ENCODE peak calls at places on chromosomes 13 and 19, in six cellular contexts. V, U, A, Y, Q and R are unnamed samples.

GRCh38 chr19:16070366-16070990 is 5.8 kb upstream of the TPM4 start:
- DNase-seq in V (peak; percentile 85), U (no peak), Y (no peak), Q (peak; percentile 86), A (peak; percentile 98), R (peak; percentile 100)

GRCh38 chr19:23991170-23991569 is 76.5 kb downstream of the ZNF726 start:
- DNase-seq in Q (peak; percentile 79), Y (peak; percentile 1), V (no peak), A (peak; percentile 98), U (no peak), R (peak; percentile 72)

GRCh38 chr19:32406161-32407003 is 812 bp downstream of the DPY19L3 start:
- DNase-seq in V (peak; percentile 33), A (no peak), Y (peak; percentile 83), Q (no peak), U (peak; percentile 9), R (no peak)

GRCh38 chr13:108409735-108410134 is 140.2 kb downstream of the TNFSF13B start:
- DNase-seq in U (no peak), V (no peak), A (no peak), Y (no peak), Q (no peak), R (no peak)

GRCh38 chr19:35273686-35274259 is 5.0 kb downstream of the USF2 start:
- DNase-seq in Y (no peak), U (no peak), Q (no peak), A (no peak), V (no peak), R (no peak)

GRCh38 chr19:50522881-50523280 is 9.2 kb upstream of the ASPDH start:
- DNase-seq in Q (no peak), U (no peak), A (no peak), Y (no peak), V (no peak), R (no peak)

GRCh38 chr13:31160857-31161582 is 684 bp downstream of the HSPH1 start:
- DNase-seq in U (peak; percentile 78), Y (peak; percentile 54), Q (peak; percentile 39), V (peak; percentile 89), A (peak; percentile 38), R (peak; percentile 54)

GRCh38 chr13:53075356-53076041 is 46.9 kb downstream of the OLFM4 start:
- DNase-seq in Q (no peak), Y (no peak), U (no peak), A (no peak), V (no peak), R (no peak)

GRCh38 chr19:17294051-17294891 is 9.0 kb downstream of the ABHD8 start:
- DNase-seq in V (peak; percentile 49), A (no peak), Q (peak; percentile 20), Y (peak; percentile 82), U (peak; percentile 48), R (no peak)

DNA sequence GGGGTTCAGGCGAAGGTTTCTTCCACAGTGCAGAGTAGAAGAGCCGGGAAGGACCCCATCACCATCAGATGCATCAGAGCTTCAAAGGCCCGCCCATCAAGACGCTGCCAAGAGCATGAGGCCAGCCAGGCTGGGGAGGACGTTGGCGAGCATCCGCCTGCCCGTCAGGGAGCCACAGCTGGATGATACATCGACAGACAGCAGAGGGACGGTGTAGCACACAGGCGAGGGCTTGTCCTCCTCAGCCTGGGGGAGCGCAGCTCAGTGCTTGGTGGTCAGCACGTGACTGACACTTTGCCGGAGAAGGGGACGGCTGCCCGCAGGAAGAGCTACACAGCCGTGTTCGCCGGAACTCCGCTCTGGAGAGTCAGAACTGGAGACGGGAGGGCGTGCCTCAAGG is 34.1 kb downstream of the CSNK1G2 start:
- DNase-seq in Y (no peak), V (peak; percentile 17), U (no peak), Q (no peak), A (no peak), R (no peak)
- H3F3A ChIP-seq in Y (no peaks in the 10 kb centered on the region), V (no peaks in the 10 kb centered on the region), U (no peaks in the 10 kb centered on the region), Q (no peaks in the 10 kb centered on the region), A (no peaks in the 10 kb centered on the region), R (no peaks in the 10 kb centered on the region)

DNA sequence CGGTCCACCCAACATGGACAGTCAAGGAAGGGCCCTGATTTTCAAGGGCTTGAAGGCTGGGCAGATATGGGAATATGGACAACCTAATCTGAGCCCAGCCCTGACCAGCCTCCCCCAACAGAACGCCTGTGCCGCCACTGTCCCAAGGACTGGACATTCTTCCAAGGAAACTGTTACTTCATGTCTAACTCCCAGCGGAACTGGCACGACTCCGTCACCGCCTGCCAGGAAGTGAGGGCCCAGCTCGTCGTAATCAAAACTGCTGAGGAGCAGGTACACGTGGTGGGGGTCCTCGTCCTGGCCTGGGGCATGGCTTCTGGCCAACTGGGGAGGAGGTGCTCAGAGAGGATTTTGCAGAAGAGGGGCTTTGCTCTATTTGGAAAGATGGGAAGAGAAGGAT is 3.5 kb downstream of the CLEC4M start:
- DNase-seq in V (no peak), Q (no peak), U (no peak), A (no peak), Y (no peak), R (no peak)
- TF ChIP-seq EZH2 in V (no peak), Q (no peak), U (no peak), A (no peak), Y (no peak), R (no peak)

GRCh38 chr13:25380741-25381324 is 9.1 kb downstream of the ATP8A2 start:
- DNase-seq in A (no peak), U (no peak), Q (no peak), V (no peak), Y (no peak), R (no peak)

GRCh38 chr13:25380082-25380481 is 8.3 kb downstream of the ATP8A2 start:
- DNase-seq in Q (no peak), V (no peak), A (no peak), Y (no peak), U (no peak), R (no peak)

DNA sequence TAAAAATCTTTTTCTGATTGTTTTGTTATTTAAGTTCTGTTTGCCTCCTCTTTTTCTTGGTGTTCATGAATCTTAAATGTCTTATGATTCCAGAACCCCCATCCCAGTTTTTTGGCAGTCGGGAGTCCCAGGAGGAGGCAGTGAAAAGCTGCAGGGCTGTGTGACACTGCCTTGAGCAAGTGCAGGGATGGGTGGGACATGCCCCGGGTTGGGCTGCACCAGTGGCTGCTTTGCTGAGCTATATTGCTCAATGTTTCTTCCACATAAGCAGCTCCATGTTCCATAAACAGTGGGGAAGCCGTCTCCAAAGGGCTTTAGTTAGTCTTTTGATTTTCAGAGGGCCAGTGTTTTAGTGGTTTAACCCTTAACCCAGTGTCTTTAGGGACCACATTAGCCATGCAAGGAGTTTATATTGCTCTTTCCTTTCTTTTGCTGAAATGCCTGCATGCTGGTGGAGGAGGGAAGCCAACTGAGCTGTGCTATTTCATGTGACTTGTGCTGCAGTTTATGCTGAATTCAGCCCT is 13.0 kb downstream of the ATP8A2 start:
- DNase-seq in U (no peak), V (no peak), A (no peak), Q (no peak), Y (no peak), R (no peak)
- H3F3A ChIP-seq in U (no peaks in the 10 kb centered on the region), V (no peaks in the 10 kb centered on the region), A (no peaks in the 10 kb centered on the region), Q (no peaks in the 10 kb centered on the region), Y (no peaks in the 10 kb centered on the region), R (no peaks in the 10 kb centered on the region)

GRCh38 chr19:58535857-58536256 is 8.0 kb upstream of the TRIM28 start:
- DNase-seq in A (no peak), V (no peak), U (no peak), Y (no peak), Q (no peak), R (no peak)

GRCh38 chr19:58543826-58544590 is at the start of gene TRIM28:
- DNase-seq in Y (peak; percentile 98), A (peak; percentile 99), V (peak; percentile 99), U (peak; percentile 99), Q (peak; percentile 97), R (peak; percentile 98)

GRCh38 chr19:58536852-58537798 is 6.7 kb upstream of the TRIM28 start:
- DNase-seq in A (no peak), Y (no peak), V (no peak), Q (no peak), U (no peak), R (no peak)

GRCh38 chr19:58538257-58539168 is 5.4 kb upstream of the TRIM28 start:
- DNase-seq in U (peak; percentile 92), Q (no peak), V (no peak), Y (peak; percentile 97), A (no peak), R (no peak)
- TF ChIP-seq EZH2 in U (no peak), Q (no peak), V (peak; percentile 67), Y (no peak), A (no peak), R (no peak)

GRCh38 chr19:51802775-51803174 is 7.8 kb downstream of the FPR3 start:
- DNase-seq in Y (no peak), A (no peak), V (no peak), Q (no peak), U (no peak), R (no peak)

GRCh38 chr19:51800849-51801244 is 5.9 kb downstream of the FPR3 start:
- DNase-seq in Y (no peak), Q (no peak), A (no peak), V (no peak), U (no peak), R (no peak)

GRCh38 chr19:51803529-51803928 is 8.6 kb downstream of the FPR3 start:
- DNase-seq in Q (no peak), U (no peak), Y (peak; percentile 27), A (no peak), V (no peak), R (no peak)

GRCh38 chr19:51807111-51807701 is 12.2 kb downstream of the FPR3 start:
- DNase-seq in Q (no peak), V (peak; percentile 32), A (peak; percentile 89), U (no peak), Y (peak; percentile 83), R (peak; percentile 20)

GRCh38 chr19:51803965-51804364 is 9.0 kb downstream of the FPR3 start:
- DNase-seq in V (no peak), A (peak; percentile 14), Q (no peak), Y (no peak), U (no peak), R (no peak)
- H3F3A ChIP-seq in V (peaks cover 5% of the 10 kb centered on the region), A (peaks cover 4% of the 10 kb centered on the region), Q (no peaks in the 10 kb centered on the region), Y (no peaks in the 10 kb centered on the region), U (no peaks in the 10 kb centered on the region), R (no peaks in the 10 kb centered on the region)